ENCODE peak calls at places on chromosomes 5 and 9, in eight cellular contexts. H is NB4, L is MCF 10A, S is tibial artery, I is osteocyte, K is fibroblast of villous mesenchyme, W is GM13976, E is ovary. G is an unnamed sample.

GRCh38 chr5:71471193-71471592 is 15.7 kb downstream of the BDP1 start:
- DNase-seq in H (no peak), L (peak), S (no peak), I (no peak), K (peak), W (no peak), E (no peak), G (no peak)

GRCh38 chr9:98767915-98768314 is 28.4 kb downstream of the ANKS6 start:
- DNase-seq in H (no peak), L (no peak), S (no peak), I (no peak), K (no peak), W (no peak), E (no peak), G (no peak)

GRCh38 chr5:55601209-55601618 is 66.5 kb upstream of the PLPP1 start:
- DNase-seq in H (no peak), L (peak), S (peak), I (peak), K (peak), W (no peak), E (peak), G (no peak)

GRCh38 chr5:17147225-17148120 is 70.0 kb upstream of the BASP1 start:
- DNase-seq in H (no peak), L (no peak), S (no peak), I (no peak), K (peak), W (no peak), E (no peak), G (no peak)

GRCh38 chr5:1748271-1748670 is 51.4 kb downstream of the MRPL36 start:
- DNase-seq in H (no peak), L (no peak), S (peak), I (no peak), K (no peak), W (no peak), E (no peak), G (no peak)

GRCh38 chr9:37507586-37508134 is 21.9 kb downstream of the POLR1E start:
- DNase-seq in H (no peak), L (no peak), S (no peak), I (no peak), K (no peak), W (no peak), E (no peak), G (no peak)

GRCh38 chr5:129945779-129946270 is 41.6 kb downstream of the CHSY3 start:
- DNase-seq in H (no peak), L (no peak), S (no peak), I (no peak), K (peak), W (no peak), E (no peak), G (no peak)

GRCh38 chr9:26033346-26033745 is 355.1 kb upstream of the TUSC1 start:
- DNase-seq in H (no peak), L (no peak), S (no peak), I (no peak), K (no peak), W (no peak), E (no peak), G (no peak)

GRCh38 chr5:175246242-175246891 is 197.6 kb downstream of the DRD1 start:
- DNase-seq in H (peak), L (peak), S (peak), I (peak), K (peak), W (no peak), E (no peak), G (no peak)

GRCh38 chr9:107755267-107755666 is 265.7 kb upstream of the KLF4 start:
- DNase-seq in H (peak), L (peak), S (no peak), I (no peak), K (peak), W (no peak), E (no peak), G (no peak)

GRCh38 chr5:178115835-178116405 is 2.6 kb downstream of the N4BP3 start:
- DNase-seq in H (no peak), L (no peak), S (no peak), I (no peak), K (no peak), W (no peak), E (no peak), G (no peak)

GRCh38 chr9:133627341-133627740 is 8.8 kb upstream of the DBH start:
- DNase-seq in H (no peak), L (no peak), S (no peak), I (no peak), K (no peak), W (no peak), E (no peak), G (no peak)

GRCh38 chr5:24854350-24854749 is 209.6 kb upstream of the CDH10 start:
- DNase-seq in H (no peak), L (peak), S (no peak), I (no peak), K (no peak), W (no peak), E (no peak), G (no peak)

GRCh38 chr9:108672475-108673065 is 183.2 kb downstream of the ACTL7B start:
- DNase-seq in H (no peak), L (peak), S (no peak), I (no peak), K (no peak), W (no peak), E (no peak), G (no peak)

GRCh38 chr9:91245432-91246313 is 116.0 kb downstream of the AUH start:
- DNase-seq in H (no peak), L (peak), S (no peak), I (no peak), K (peak), W (peak), E (no peak), G (no peak)

GRCh38 chr5:134525687-134526482 is 415 bp downstream of the JADE2 start:
- DNase-seq in H (peak), L (peak), S (peak), I (no peak), K (peak), W (peak), E (peak), G (no peak)

GRCh38 chr9:81861644-81862043 is 66.6 kb upstream of the SPATA31D4 start:
- DNase-seq in H (no peak), L (peak), S (no peak), I (no peak), K (no peak), W (no peak), E (no peak), G (no peak)

GRCh38 chr5:150122158-150122510 is 33.5 kb downstream of the PDGFRB start:
- DNase-seq in H (peak), L (peak), S (peak), I (no peak), K (no peak), W (peak), E (no peak), G (no peak)

GRCh38 chr5:133869675-133869978 is 98.8 kb downstream of the C5orf15 start:
- DNase-seq in H (no peak), L (no peak), S (peak), I (no peak), K (no peak), W (no peak), E (no peak), G (no peak)

GRCh38 chr5:41527201-41527779 is 16.9 kb upstream of the PLCXD3 start:
- DNase-seq in H (no peak), L (peak), S (peak), I (no peak), K (peak), W (no peak), E (no peak), G (no peak)

GRCh38 chr9:28915256-28915930 is 1342.1 kb upstream of the C9orf72 start:
- DNase-seq in H (no peak), L (peak), S (no peak), I (no peak), K (no peak), W (no peak), E (no peak), G (no peak)

GRCh38 chr5:136981936-136982335 is 517.2 kb downstream of the SPOCK1 start:
- DNase-seq in H (no peak), L (no peak), S (no peak), I (no peak), K (no peak), W (no peak), E (no peak), G (no peak)

DNA sequence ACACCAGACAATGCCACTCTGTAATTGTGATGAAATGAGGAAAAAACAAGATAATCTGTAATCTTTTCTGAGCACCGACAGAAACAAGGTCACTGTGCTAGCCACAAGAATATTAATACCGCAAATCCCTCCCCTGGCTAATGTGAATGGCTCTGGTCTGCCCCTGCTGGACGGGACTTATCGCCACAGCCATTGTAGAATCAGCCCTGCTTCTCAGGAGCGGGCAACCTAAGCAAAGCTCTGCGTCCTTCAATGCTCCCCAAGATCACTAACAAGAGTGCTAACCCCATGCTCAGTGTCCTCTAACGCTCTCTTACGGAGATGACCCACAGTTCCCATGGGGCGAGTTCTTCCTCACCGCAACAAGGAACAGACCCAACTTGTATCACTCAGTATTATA is 42.7 kb downstream of the OR2V1 start:
- DNase-seq in H (peak), L (no peak), S (no peak), I (no peak), K (peak), W (no peak), E (no peak), G (no peak)
- TF ChIP-seq CTCF in H (peak), L (peak), S (no peak), I (peak), K (peak), W (no peak), E (no peak), G (peak)

GRCh38 chr5:38553001-38553521 is 3.4 kb downstream of the LIFR start:
- DNase-seq in H (no peak), L (no peak), S (no peak), I (no peak), K (no peak), W (no peak), E (no peak), G (no peak)

GRCh38 chr5:38554860-38555259 is 1.6 kb downstream of the LIFR start:
- DNase-seq in H (no peak), L (no peak), S (no peak), I (no peak), K (no peak), W (no peak), E (no peak), G (no peak)

GRCh38 chr5:38548064-38548759 is 8.2 kb downstream of the LIFR start:
- DNase-seq in H (no peak), L (no peak), S (no peak), I (no peak), K (no peak), W (no peak), E (no peak), G (no peak)

GRCh38 chr5:38547257-38547656 is 9.2 kb downstream of the LIFR start:
- DNase-seq in H (no peak), L (no peak), S (no peak), I (no peak), K (no peak), W (no peak), E (no peak), G (no peak)

GRCh38 chr5:38551020-38552017 is 5.1 kb downstream of the LIFR start:
- DNase-seq in H (peak), L (peak), S (no peak), I (no peak), K (peak), W (peak), E (no peak), G (peak)
- TF ChIP-seq CTCF in H (peak), L (peak), S (peak), I (peak), K (peak), W (peak), E (no peak), G (peak)

DNA sequence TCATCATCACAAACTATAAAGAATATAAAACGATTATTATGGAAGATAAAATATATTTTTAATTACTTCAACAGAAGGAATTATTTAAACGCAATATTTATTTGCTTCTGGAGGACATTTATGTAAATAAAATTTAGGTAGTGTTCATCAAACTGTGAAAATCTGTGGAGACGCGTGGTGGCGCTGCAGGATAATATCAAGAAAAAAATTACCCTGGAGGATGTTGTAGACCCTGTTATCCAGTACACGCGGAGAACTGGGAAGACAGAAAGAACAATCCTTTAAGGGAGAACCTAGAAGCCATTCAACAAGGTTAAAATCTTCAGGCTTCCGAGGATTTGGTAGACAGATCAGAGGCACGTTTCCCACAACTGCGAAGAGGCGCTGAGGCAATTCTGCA is at the start of gene PCDHB12:
- DNase-seq in H (peak), L (peak), S (no peak), I (no peak), K (no peak), W (no peak), E (peak), G (no peak)
- TF ChIP-seq CTCF in H (peak), L (peak), S (no peak), I (no peak), K (no peak), W (no peak), E (no peak), G (no peak)

GRCh38 chr5:10265245-10266109 is 15.4 kb downstream of the CCT5 start:
- DNase-seq in H (no peak), L (no peak), S (no peak), I (no peak), K (no peak), W (no peak), E (no peak), G (no peak)

GRCh38 chr5:10268100-10268499 is 18.0 kb downstream of the CCT5 start:
- DNase-seq in H (no peak), L (no peak), S (no peak), I (no peak), K (no peak), W (no peak), E (no peak), G (no peak)

GRCh38 chr5:10262995-10263394 is 12.9 kb downstream of the CCT5 start:
- DNase-seq in H (no peak), L (no peak), S (no peak), I (no peak), K (no peak), W (no peak), E (no peak), G (no peak)

GRCh38 chr5:10264569-10264968 is 14.5 kb downstream of the CCT5 start:
- DNase-seq in H (no peak), L (no peak), S (no peak), I (no peak), K (peak), W (no peak), E (no peak), G (no peak)

DNA sequence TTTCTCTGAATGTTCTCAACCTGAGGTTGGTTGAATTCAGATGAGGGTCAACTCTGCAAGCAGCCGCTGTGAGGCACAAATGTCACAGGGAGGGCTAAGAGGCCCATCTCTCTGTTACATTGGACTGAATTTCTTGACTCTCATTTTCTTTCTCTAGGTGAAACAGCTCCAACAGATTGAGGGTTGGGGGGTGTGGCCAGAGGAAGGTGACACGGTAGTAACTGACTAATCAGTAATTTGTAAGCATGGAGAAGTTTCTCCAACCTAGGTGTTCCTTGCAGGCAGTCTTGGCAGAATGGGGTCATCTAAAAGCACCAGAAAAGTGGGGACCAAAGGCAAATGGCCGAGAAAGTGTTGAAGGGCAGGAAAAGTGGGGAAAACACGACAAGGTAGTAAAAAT is 16.8 kb downstream of the CCT5 start:
- DNase-seq in H (no peak), L (no peak), S (no peak), I (no peak), K (no peak), W (no peak), E (no peak), G (no peak)
- TF ChIP-seq CTCF in H (no peak), L (no peak), S (no peak), I (no peak), K (no peak), W (no peak), E (no peak), G (no peak)

DNA sequence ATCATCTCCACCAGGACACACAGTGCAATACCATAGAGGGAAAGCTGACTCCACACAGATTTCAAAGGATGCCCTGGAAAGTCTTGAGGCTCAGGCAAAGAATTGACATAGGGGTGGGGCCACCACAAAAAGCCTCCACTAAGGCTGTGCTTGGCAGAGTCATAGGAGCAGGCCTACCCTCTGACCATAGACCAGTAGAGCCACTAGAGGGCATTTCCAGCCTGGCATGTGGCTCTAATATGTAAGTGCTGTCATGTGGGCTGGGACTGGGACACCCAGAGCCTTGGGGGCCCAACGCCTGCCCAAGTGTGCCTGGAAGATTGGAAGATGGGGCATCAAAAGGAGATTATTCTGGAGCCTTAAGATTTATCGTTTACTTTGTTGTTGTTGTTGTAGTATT is 726.0 kb downstream of the DNAH5 start:
- DNase-seq in H (peak), L (peak), S (no peak), I (no peak), K (no peak), W (no peak), E (no peak), G (no peak)
- TF ChIP-seq CTCF in H (peak), L (peak), S (no peak), I (no peak), K (no peak), W (no peak), E (no peak), G (no peak)

GRCh38 chr5:142770650-142771609 is 753 bp downstream of the ARHGAP26 start:
- DNase-seq in H (peak), L (peak), S (peak), I (peak), K (no peak), W (peak), E (peak), G (no peak)
- TF ChIP-seq CTCF in H (peak), L (no peak), S (no peak), I (no peak), K (no peak), W (no peak), E (no peak), G (no peak)

GRCh38 chr5:83470920-83471404 is 582 bp upstream of the VCAN start:
- DNase-seq in H (peak), L (peak), S (no peak), I (no peak), K (peak), W (peak), E (no peak), G (no peak)

GRCh38 chr5:83470516-83470915 is 1.0 kb upstream of the VCAN start:
- DNase-seq in H (no peak), L (no peak), S (no peak), I (no peak), K (no peak), W (no peak), E (no peak), G (no peak)

GRCh38 chr5:83464261-83464660 is 7.3 kb upstream of the VCAN start:
- DNase-seq in H (no peak), L (no peak), S (no peak), I (no peak), K (no peak), W (no peak), E (no peak), G (no peak)

GRCh38 chr5:83469075-83469474 is 2.5 kb upstream of the VCAN start:
- DNase-seq in H (no peak), L (no peak), S (no peak), I (no peak), K (no peak), W (no peak), E (no peak), G (no peak)

DNA sequence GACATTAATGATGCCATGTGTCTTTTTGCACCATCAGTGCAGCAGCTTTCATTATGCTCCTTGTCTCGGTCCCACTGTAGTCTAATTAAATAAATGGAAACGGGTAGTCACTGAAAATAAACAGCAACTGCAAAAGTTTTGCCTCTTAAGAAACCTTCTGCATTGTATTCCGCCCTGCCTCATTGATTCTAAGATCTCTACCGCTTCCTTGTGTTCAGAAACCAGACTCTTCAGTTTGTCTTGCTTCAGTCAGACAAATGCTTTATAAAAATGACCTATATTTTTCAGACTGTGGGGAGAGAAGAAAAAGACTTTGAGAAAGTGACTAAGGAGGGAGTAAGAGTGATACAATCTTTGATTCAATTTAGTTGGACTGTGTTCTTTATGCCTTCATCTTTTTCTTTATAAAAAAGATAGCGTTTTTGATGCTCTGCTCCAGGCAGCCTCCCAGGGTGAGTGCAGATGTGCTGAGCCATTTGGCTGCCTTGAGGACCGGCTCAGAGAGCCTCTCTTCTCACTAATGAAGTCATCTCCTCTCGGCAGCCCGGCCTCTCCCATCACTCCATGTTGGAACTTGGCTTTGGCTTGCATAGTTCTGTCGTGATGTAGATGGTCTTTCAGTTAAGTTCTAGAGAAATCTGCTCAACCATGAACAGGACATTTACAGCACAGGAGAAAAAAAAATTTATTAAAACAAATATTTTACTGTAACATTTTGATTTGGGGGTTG is 4.1 kb upstream of the VCAN start:
- DNase-seq in H (no peak), L (no peak), S (peak), I (no peak), K (peak), W (no peak), E (no peak), G (no peak)
- TF ChIP-seq CTCF in H (no peak), L (no peak), S (no peak), I (no peak), K (peak), W (no peak), E (no peak), G (peak)

GRCh38 chr5:140398379-140398811 is 3.2 kb upstream of the ANKHD1 start:
- DNase-seq in H (peak), L (peak), S (no peak), I (no peak), K (no peak), W (no peak), E (no peak), G (no peak)
- TF ChIP-seq CTCF in H (no peak), L (no peak), S (no peak), I (no peak), K (no peak), W (no peak), E (no peak), G (no peak)

GRCh38 chr9:135802876-135803419 is 101.0 kb downstream of the KCNT1 start:
- DNase-seq in H (no peak), L (no peak), S (no peak), I (no peak), K (no peak), W (no peak), E (no peak), G (no peak)

GRCh38 chr9:135801070-135801469 is 99.1 kb downstream of the KCNT1 start:
- DNase-seq in H (no peak), L (no peak), S (no peak), I (no peak), K (no peak), W (no peak), E (no peak), G (no peak)

GRCh38 chr9:135805422-135806022 is 101.8 kb downstream of the CAMSAP1 start:
- DNase-seq in H (peak), L (no peak), S (no peak), I (no peak), K (no peak), W (no peak), E (no peak), G (no peak)

GRCh38 chr9:135803441-135803840 is 101.5 kb downstream of the KCNT1 start:
- DNase-seq in H (no peak), L (no peak), S (no peak), I (no peak), K (no peak), W (no peak), E (no peak), G (no peak)

GRCh38 chr9:135804588-135805421 is 102.5 kb downstream of the CAMSAP1 start:
- DNase-seq in H (peak), L (no peak), S (no peak), I (no peak), K (no peak), W (no peak), E (no peak), G (no peak)
- TF ChIP-seq CTCF in H (peak), L (no peak), S (no peak), I (no peak), K (peak), W (no peak), E (no peak), G (no peak)